ENCODE peak calls at places on chromosomes 1 and 21, in eight cellular contexts. One of them, this sample, is unnamed.

GRCh38 chr1:12553963-12554362 is 64.0 kb downstream of the DHRS3 start:
- DNase-seq in kidney glomerular epithelial cell: no peak
- DNase-seq in activated CD4-positive, alpha-beta T cell treated with anti-CD3 and anti-CD28 coated beads for 36 hours: no peak
- DNase-seq in Calu3: no peak
- DNase-seq in non-pigmented ciliary epithelial cell: no peak
- DNase-seq in stimulated activated effector memory CD8-positive, alpha-beta T cell treated with anti-CD3 and anti-CD28 coated beads, Interleukin-12 subunit alpha, Interleukin-12 subunit beta, amount 100 ng/mL, for 72 hours: no peak
- DNase-seq in activated gamma-delta T cell treated with anti-CD3 and anti-CD28 coated beads, Interleukin-2, amount 50 U/mL, for 16 hours: no peak
- DNase-seq in PC-3: no peak
- DNase-seq in this sample: no peak

GRCh38 chr1:3364526-3364925 is 89.9 kb upstream of the ARHGEF16 start:
- DNase-seq in stimulated activated effector memory CD8-positive, alpha-beta T cell treated with anti-CD3 and anti-CD28 coated beads, Interleukin-12 subunit alpha, Interleukin-12 subunit beta, amount 100 ng/mL, for 72 hours: no peak
- DNase-seq in non-pigmented ciliary epithelial cell: no peak
- DNase-seq in kidney glomerular epithelial cell: no peak
- DNase-seq in Calu3: no peak
- DNase-seq in PC-3: no peak
- DNase-seq in activated CD4-positive, alpha-beta T cell treated with anti-CD3 and anti-CD28 coated beads for 36 hours: no peak
- DNase-seq in activated gamma-delta T cell treated with anti-CD3 and anti-CD28 coated beads, Interleukin-2, amount 50 U/mL, for 16 hours: no peak
- DNase-seq in this sample: no peak

GRCh38 chr1:95956215-95956614 is 722.2 kb downstream of the RWDD3 start:
- DNase-seq in activated CD4-positive, alpha-beta T cell treated with anti-CD3 and anti-CD28 coated beads for 36 hours: no peak
- DNase-seq in non-pigmented ciliary epithelial cell: no peak
- DNase-seq in kidney glomerular epithelial cell: no peak
- DNase-seq in PC-3: no peak
- DNase-seq in activated gamma-delta T cell treated with anti-CD3 and anti-CD28 coated beads, Interleukin-2, amount 50 U/mL, for 16 hours: no peak
- DNase-seq in Calu3: no peak
- DNase-seq in stimulated activated effector memory CD8-positive, alpha-beta T cell treated with anti-CD3 and anti-CD28 coated beads, Interleukin-12 subunit alpha, Interleukin-12 subunit beta, amount 100 ng/mL, for 72 hours: no peak
- DNase-seq in this sample: no peak

GRCh38 chr1:230752407-230752806 is 5.2 kb downstream of the CAPN9 start:
- DNase-seq in PC-3: peak; percentile 80
- DNase-seq in kidney glomerular epithelial cell: no peak
- DNase-seq in non-pigmented ciliary epithelial cell: no peak
- DNase-seq in Calu3: no peak
- DNase-seq in activated gamma-delta T cell treated with anti-CD3 and anti-CD28 coated beads, Interleukin-2, amount 50 U/mL, for 16 hours: no peak
- DNase-seq in activated CD4-positive, alpha-beta T cell treated with anti-CD3 and anti-CD28 coated beads for 36 hours: no peak
- DNase-seq in stimulated activated effector memory CD8-positive, alpha-beta T cell treated with anti-CD3 and anti-CD28 coated beads, Interleukin-12 subunit alpha, Interleukin-12 subunit beta, amount 100 ng/mL, for 72 hours: no peak
- DNase-seq in this sample: no peak

GRCh38 chr1:11399250-11399649 is 79.7 kb upstream of the DISP3 start:
- DNase-seq in stimulated activated effector memory CD8-positive, alpha-beta T cell treated with anti-CD3 and anti-CD28 coated beads, Interleukin-12 subunit alpha, Interleukin-12 subunit beta, amount 100 ng/mL, for 72 hours: no peak
- DNase-seq in kidney glomerular epithelial cell: no peak
- DNase-seq in non-pigmented ciliary epithelial cell: no peak
- DNase-seq in activated CD4-positive, alpha-beta T cell treated with anti-CD3 and anti-CD28 coated beads for 36 hours: no peak
- DNase-seq in PC-3: no peak
- DNase-seq in Calu3: no peak
- DNase-seq in activated gamma-delta T cell treated with anti-CD3 and anti-CD28 coated beads, Interleukin-2, amount 50 U/mL, for 16 hours: no peak
- DNase-seq in this sample: no peak

GRCh38 chr1:18109058-18109755 is 1.6 kb downstream of the IGSF21 start:
- DNase-seq in PC-3: no peak
- DNase-seq in kidney glomerular epithelial cell: no peak
- DNase-seq in activated gamma-delta T cell treated with anti-CD3 and anti-CD28 coated beads, Interleukin-2, amount 50 U/mL, for 16 hours: no peak
- DNase-seq in non-pigmented ciliary epithelial cell: no peak
- DNase-seq in Calu3: no peak
- DNase-seq in stimulated activated effector memory CD8-positive, alpha-beta T cell treated with anti-CD3 and anti-CD28 coated beads, Interleukin-12 subunit alpha, Interleukin-12 subunit beta, amount 100 ng/mL, for 72 hours: no peak
- DNase-seq in activated CD4-positive, alpha-beta T cell treated with anti-CD3 and anti-CD28 coated beads for 36 hours: no peak
- DNase-seq in this sample: no peak

GRCh38 chr1:200139661-200140250 is 112.2 kb downstream of the NR5A2 start:
- DNase-seq in PC-3: peak; percentile 93
- DNase-seq in Calu3: peak; percentile 46
- DNase-seq in activated CD4-positive, alpha-beta T cell treated with anti-CD3 and anti-CD28 coated beads for 36 hours: peak; percentile 39
- DNase-seq in non-pigmented ciliary epithelial cell: peak; percentile 22
- DNase-seq in activated gamma-delta T cell treated with anti-CD3 and anti-CD28 coated beads, Interleukin-2, amount 50 U/mL, for 16 hours: no peak
- DNase-seq in stimulated activated effector memory CD8-positive, alpha-beta T cell treated with anti-CD3 and anti-CD28 coated beads, Interleukin-12 subunit alpha, Interleukin-12 subunit beta, amount 100 ng/mL, for 72 hours: no peak
- DNase-seq in kidney glomerular epithelial cell: peak; percentile 68
- DNase-seq in this sample: peak; percentile 61

GRCh38 chr1:33372677-33373076 is 51.8 kb upstream of the A3GALT2 start:
- DNase-seq in activated CD4-positive, alpha-beta T cell treated with anti-CD3 and anti-CD28 coated beads for 36 hours: no peak
- DNase-seq in non-pigmented ciliary epithelial cell: no peak
- DNase-seq in stimulated activated effector memory CD8-positive, alpha-beta T cell treated with anti-CD3 and anti-CD28 coated beads, Interleukin-12 subunit alpha, Interleukin-12 subunit beta, amount 100 ng/mL, for 72 hours: no peak
- DNase-seq in kidney glomerular epithelial cell: no peak
- DNase-seq in Calu3: no peak
- DNase-seq in activated gamma-delta T cell treated with anti-CD3 and anti-CD28 coated beads, Interleukin-2, amount 50 U/mL, for 16 hours: no peak
- DNase-seq in PC-3: no peak
- DNase-seq in this sample: no peak

GRCh38 chr1:24091971-24092482 is 19.9 kb downstream of the MYOM3 start:
- DNase-seq in Calu3: no peak
- DNase-seq in non-pigmented ciliary epithelial cell: no peak
- DNase-seq in stimulated activated effector memory CD8-positive, alpha-beta T cell treated with anti-CD3 and anti-CD28 coated beads, Interleukin-12 subunit alpha, Interleukin-12 subunit beta, amount 100 ng/mL, for 72 hours: no peak
- DNase-seq in activated gamma-delta T cell treated with anti-CD3 and anti-CD28 coated beads, Interleukin-2, amount 50 U/mL, for 16 hours: no peak
- DNase-seq in activated CD4-positive, alpha-beta T cell treated with anti-CD3 and anti-CD28 coated beads for 36 hours: peak; percentile 46
- DNase-seq in kidney glomerular epithelial cell: no peak
- DNase-seq in PC-3: no peak
- DNase-seq in this sample: no peak

GRCh38 chr21:26445440-26445839 is 127.6 kb downstream of the CYYR1 start:
- DNase-seq in Calu3: no peak
- DNase-seq in activated CD4-positive, alpha-beta T cell treated with anti-CD3 and anti-CD28 coated beads for 36 hours: no peak
- DNase-seq in non-pigmented ciliary epithelial cell: no peak
- DNase-seq in stimulated activated effector memory CD8-positive, alpha-beta T cell treated with anti-CD3 and anti-CD28 coated beads, Interleukin-12 subunit alpha, Interleukin-12 subunit beta, amount 100 ng/mL, for 72 hours: no peak
- DNase-seq in activated gamma-delta T cell treated with anti-CD3 and anti-CD28 coated beads, Interleukin-2, amount 50 U/mL, for 16 hours: no peak
- DNase-seq in PC-3: no peak
- DNase-seq in kidney glomerular epithelial cell: no peak
- DNase-seq in this sample: no peak

GRCh38 chr1:180530501-180530900 is 28.1 kb upstream of the ACBD6 start:
- DNase-seq in Calu3: peak; percentile 78
- DNase-seq in kidney glomerular epithelial cell: peak; percentile 76
- DNase-seq in activated CD4-positive, alpha-beta T cell treated with anti-CD3 and anti-CD28 coated beads for 36 hours: no peak
- DNase-seq in stimulated activated effector memory CD8-positive, alpha-beta T cell treated with anti-CD3 and anti-CD28 coated beads, Interleukin-12 subunit alpha, Interleukin-12 subunit beta, amount 100 ng/mL, for 72 hours: no peak
- DNase-seq in non-pigmented ciliary epithelial cell: peak; percentile 84
- DNase-seq in PC-3: peak; percentile 72
- DNase-seq in activated gamma-delta T cell treated with anti-CD3 and anti-CD28 coated beads, Interleukin-2, amount 50 U/mL, for 16 hours: no peak
- DNase-seq in this sample: peak; percentile 94

GRCh38 chr21:31897311-31897710 is 24.5 kb downstream of the HUNK start:
- DNase-seq in Calu3: no peak
- DNase-seq in stimulated activated effector memory CD8-positive, alpha-beta T cell treated with anti-CD3 and anti-CD28 coated beads, Interleukin-12 subunit alpha, Interleukin-12 subunit beta, amount 100 ng/mL, for 72 hours: no peak
- DNase-seq in PC-3: no peak
- DNase-seq in non-pigmented ciliary epithelial cell: no peak
- DNase-seq in activated CD4-positive, alpha-beta T cell treated with anti-CD3 and anti-CD28 coated beads for 36 hours: no peak
- DNase-seq in kidney glomerular epithelial cell: no peak
- DNase-seq in activated gamma-delta T cell treated with anti-CD3 and anti-CD28 coated beads, Interleukin-2, amount 50 U/mL, for 16 hours: no peak
- DNase-seq in this sample: no peak

GRCh38 chr1:27569088-27569459 is 34.9 kb downstream of the AHDC1 start:
- DNase-seq in non-pigmented ciliary epithelial cell: no peak
- DNase-seq in Calu3: no peak
- DNase-seq in activated gamma-delta T cell treated with anti-CD3 and anti-CD28 coated beads, Interleukin-2, amount 50 U/mL, for 16 hours: no peak
- DNase-seq in activated CD4-positive, alpha-beta T cell treated with anti-CD3 and anti-CD28 coated beads for 36 hours: peak; percentile 20
- DNase-seq in kidney glomerular epithelial cell: no peak
- DNase-seq in PC-3: no peak
- DNase-seq in stimulated activated effector memory CD8-positive, alpha-beta T cell treated with anti-CD3 and anti-CD28 coated beads, Interleukin-12 subunit alpha, Interleukin-12 subunit beta, amount 100 ng/mL, for 72 hours: no peak
- DNase-seq in this sample: no peak

This sample was measured in kidney tubule cell.